ENCODE peak calls at places on chromosome 14, in eight cellular contexts. W is HCT116, Y is OCI-LY7, T is neural progenitor cell, G is hepatocyte, D is GM23338, I is SK-N-SH, E is MM.1S. S is an unnamed sample. For H3K4me1, the result is how much of the 10 kb centered on the place peaks cover.

GRCh38 chr14:99538275-99538674 is 57.1 kb downstream of the CCNK start:
- DNase-seq in W (no peak), Y (no peak), T (no peak), G (no peak), D (no peak), I (peak), E (no peak), S (no peak)

GRCh38 chr14:74867673-74868072 is 8.3 kb downstream of the PROX2 start:
- DNase-seq in W (no peak), Y (no peak), T (no peak), G (no peak), D (no peak), I (peak), E (no peak), S (no peak)

GRCh38 chr14:63470877-63471565 is 72.2 kb downstream of the PPP2R5E start:
- DNase-seq in W (peak), Y (no peak), T (no peak), G (peak), D (no peak), I (no peak), E (peak), S (peak)

GRCh38 chr14:68144051-68144681 is 324.6 kb downstream of the RAD51B start:
- DNase-seq in W (no peak), Y (no peak), T (no peak), G (peak), D (no peak), I (no peak), E (no peak), S (no peak)

GRCh38 chr14:36478782-36479181 is 41.2 kb downstream of the NKX2-1 start:
- DNase-seq in W (peak), Y (no peak), T (no peak), G (no peak), D (no peak), I (no peak), E (peak), S (peak)

GRCh38 chr14:75506930-75507329 is 15.3 kb upstream of the BATF start:
- DNase-seq in W (no peak), Y (no peak), T (no peak), G (no peak), D (no peak), I (no peak), E (no peak), S (no peak)

GRCh38 chr14:89164168-89165074 is 252.6 kb downstream of the FOXN3 start:
- DNase-seq in W (no peak), Y (no peak), T (no peak), G (no peak), D (no peak), I (no peak), E (no peak), S (no peak)

GRCh38 chr14:59507752-59508103 is 23.4 kb downstream of the JKAMP start:
- DNase-seq in W (no peak), Y (no peak), T (no peak), G (no peak), D (peak), I (no peak), E (no peak), S (peak)

GRCh38 chr14:92589213-92589852 is 75.8 kb downstream of the RIN3 start:
- DNase-seq in W (no peak), Y (peak), T (peak), G (peak), D (peak), I (no peak), E (peak), S (peak)

GRCh38 chr14:89067293-89067972 is 243.0 kb downstream of the TTC8 start:
- DNase-seq in W (no peak), Y (no peak), T (no peak), G (no peak), D (peak), I (no peak), E (no peak), S (no peak)

GRCh38 chr14:20440882-20441281 is 4.9 kb upstream of the KLHL33 start:
- DNase-seq in W (no peak), Y (peak), T (no peak), G (no peak), D (no peak), I (no peak), E (no peak), S (no peak)

GRCh38 chr14:55705651-55706340 is 125.8 kb downstream of the KTN1 start:
- DNase-seq in W (no peak), Y (no peak), T (no peak), G (peak), D (no peak), I (no peak), E (no peak), S (peak)

GRCh38 chr14:69804902-69805301 is 7.9 kb upstream of the SLC10A1 start:
- DNase-seq in W (no peak), Y (no peak), T (no peak), G (no peak), D (no peak), I (no peak), E (no peak), S (no peak)

GRCh38 chr14:20998674-20999366 is at the start of gene SLC39A2:
- DNase-seq in W (peak), Y (no peak), T (peak), G (peak), D (peak), I (no peak), E (no peak), S (peak)

GRCh38 chr14:71355324-71356201 is 448.3 kb downstream of the PCNX1 start:
- DNase-seq in W (no peak), Y (no peak), T (no peak), G (peak), D (peak), I (peak), E (no peak), S (no peak)

GRCh38 chr14:41230683-41231082 is 376.0 kb upstream of the LRFN5 start:
- DNase-seq in W (no peak), Y (no peak), T (no peak), G (no peak), D (no peak), I (no peak), E (no peak), S (no peak)

GRCh38 chr14:88270781-88271180 is 52.3 kb downstream of the KCNK10 start:
- DNase-seq in W (no peak), Y (no peak), T (no peak), G (peak), D (peak), I (no peak), E (no peak), S (no peak)

GRCh38 chr14:66254066-66254465 is 232.1 kb upstream of the CCDC196 start:
- DNase-seq in W (no peak), Y (no peak), T (peak), G (no peak), D (peak), I (no peak), E (no peak), S (no peak)

GRCh38 chr14:91649930-91650329 is 82.0 kb downstream of the CATSPERB start:
- DNase-seq in W (peak), Y (peak), T (peak), G (peak), D (peak), I (peak), E (peak), S (peak)

GRCh38 chr14:29788093-29788492 is 139.6 kb downstream of the PRKD1 start:
- DNase-seq in W (no peak), Y (no peak), T (no peak), G (no peak), D (no peak), I (no peak), E (peak), S (no peak)

GRCh38 chr14:61080591-61081010 is 99.6 kb downstream of the SLC38A6 start:
- DNase-seq in W (no peak), Y (peak), T (no peak), G (peak), D (peak), I (no peak), E (no peak), S (no peak)

GRCh38 chr14:36258241-36258640 is 62.2 kb downstream of the MBIP start:
- DNase-seq in W (no peak), Y (no peak), T (no peak), G (no peak), D (no peak), I (no peak), E (no peak), S (no peak)

GRCh38 chr14:58465425-58465824 is 37.9 kb downstream of the KIAA0586 start:
- DNase-seq in W (no peak), Y (no peak), T (no peak), G (peak), D (no peak), I (no peak), E (no peak), S (peak)

GRCh38 chr14:53881921-53882320 is 74.7 kb downstream of the BMP4 start:
- DNase-seq in W (no peak), Y (no peak), T (no peak), G (no peak), D (no peak), I (no peak), E (no peak), S (no peak)

GRCh38 chr14:62889354-62889753 is 155.9 kb downstream of the KCNH5 start:
- DNase-seq in W (no peak), Y (no peak), T (no peak), G (no peak), D (peak), I (no peak), E (no peak), S (no peak)

GRCh38 chr14:75604979-75605825 is 26.8 kb downstream of the FLVCR2 start:
- DNase-seq in W (no peak), Y (no peak), T (no peak), G (peak), D (no peak), I (no peak), E (no peak), S (no peak)

GRCh38 chr14:47438650-47439140 is 236.7 kb downstream of the MDGA2 start:
- DNase-seq in W (no peak), Y (no peak), T (no peak), G (no peak), D (peak), I (no peak), E (no peak), S (peak)

GRCh38 chr14:22614240-22614799 is 16.2 kb downstream of the ABHD4 start:
- DNase-seq in W (peak), Y (peak), T (peak), G (peak), D (no peak), I (no peak), E (peak), S (peak)

DNA sequence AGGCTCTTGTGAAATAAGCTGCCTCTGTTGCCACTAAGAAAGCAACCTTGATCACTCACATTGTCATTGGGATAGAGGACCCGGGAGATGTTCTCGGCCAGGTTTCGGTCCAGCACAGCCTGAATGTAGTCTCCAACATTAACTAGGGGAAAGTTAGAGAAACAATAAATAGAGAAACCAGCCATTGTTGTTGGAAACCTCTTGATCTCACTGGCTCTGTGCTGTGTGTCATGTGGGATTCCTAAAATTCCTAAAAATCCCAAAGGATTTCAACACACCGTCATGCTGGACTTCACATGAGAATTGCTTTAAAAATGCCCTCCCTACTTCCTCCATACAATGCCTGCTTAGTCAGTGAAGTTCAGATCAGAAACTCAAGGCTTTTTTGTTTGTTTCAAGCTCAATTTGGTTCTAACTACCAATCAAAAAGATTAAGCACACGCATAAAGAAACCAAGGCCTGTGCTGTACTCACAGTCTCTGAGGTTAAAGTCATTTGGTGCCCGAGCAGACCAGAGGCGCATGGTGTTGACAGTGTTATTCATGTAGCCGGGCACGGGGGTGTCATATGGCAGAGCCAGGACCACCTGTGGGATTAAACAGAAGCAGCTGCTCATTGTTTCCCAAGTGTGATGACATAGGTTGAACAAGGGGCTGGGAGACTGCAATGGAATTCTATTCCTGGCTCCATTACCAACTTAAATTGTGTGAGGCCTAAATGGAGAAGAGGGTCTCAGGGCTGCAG is 23.6 kb downstream of the PYGL start:
- DNase-seq in W (no peak), Y (no peak), T (peak), G (no peak), D (peak), I (no peak), E (no peak), S (peak)
- TF ChIP-seq EZH2phosphoT487 in W (no peak), Y (no peak), T (no peak), G (no peak), D (no peak), I (no peak), E (no peak), S (no peak)

GRCh38 chr14:85535916-85536834 is 6.2 kb downstream of the FLRT2 start:
- DNase-seq in W (no peak), Y (no peak), T (peak), G (peak), D (peak), I (peak), E (no peak), S (peak)
- TF ChIP-seq CTCF in W (no peak), Y (peak), T (peak), G (peak), D (no peak), I (peak), E (no peak), S (peak)

DNA sequence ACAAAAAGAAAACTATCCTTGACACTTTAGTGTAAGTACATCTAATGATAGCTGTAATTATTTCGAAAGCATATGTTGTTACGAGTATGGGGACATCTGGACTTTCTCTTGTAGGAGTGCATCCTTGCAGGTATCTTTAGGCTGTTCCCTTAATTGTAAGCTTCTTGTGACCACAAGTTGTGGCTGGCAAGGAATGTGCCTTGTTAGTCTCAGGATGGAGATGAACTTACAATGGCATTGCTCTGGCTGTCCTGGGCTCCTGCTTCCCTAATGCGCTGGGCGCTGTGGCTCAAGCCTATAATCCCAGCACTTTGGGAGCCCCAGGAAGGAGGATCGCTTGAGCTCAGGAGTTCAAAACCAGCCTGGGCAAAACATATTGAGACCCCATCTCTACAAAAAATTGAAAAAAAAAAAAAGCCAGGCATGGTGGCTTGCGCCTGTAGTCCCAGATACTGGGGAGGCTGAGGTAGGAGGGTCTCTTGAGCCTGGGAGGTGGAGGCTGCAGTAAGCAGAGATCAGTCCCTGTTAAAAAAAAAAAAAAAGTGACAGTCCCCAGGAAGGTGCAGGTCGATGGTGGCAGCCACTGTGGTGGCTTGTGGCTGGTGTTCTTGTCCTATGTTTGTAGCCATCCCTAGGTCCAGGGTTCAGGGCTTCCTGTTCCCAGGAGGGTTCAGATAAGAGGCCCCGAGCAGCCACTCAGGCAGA is 23.7 kb upstream of the PPP1R13B start:
- DNase-seq in W (no peak), Y (no peak), T (no peak), G (no peak), D (no peak), I (no peak), E (no peak), S (no peak)
- H3K4me1 ChIP-seq in W (under half), Y (under half), T (under half), G (under half), D (under half), I (under half), E (under half), S (under half)

DNA sequence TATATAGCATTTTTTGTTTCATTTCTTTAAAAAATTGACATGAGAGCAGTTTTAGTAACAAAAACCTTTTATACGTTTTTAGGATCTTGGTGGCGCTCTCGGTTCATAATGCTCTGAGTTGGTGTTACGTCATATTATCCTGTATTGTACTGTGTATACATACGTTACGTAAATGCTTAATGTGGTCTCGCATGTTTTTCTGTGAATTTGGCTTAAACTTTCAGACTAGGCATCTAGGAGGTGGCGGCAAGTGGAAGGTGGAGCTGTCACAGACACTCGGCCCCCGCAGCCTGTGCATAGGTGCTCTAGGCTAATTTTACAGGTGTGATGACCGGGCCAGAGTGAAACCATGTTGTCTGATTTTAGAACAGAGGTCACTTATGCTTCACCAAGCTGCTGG is 60.0 kb downstream of the PPP2R5C start:
- DNase-seq in W (no peak), Y (no peak), T (no peak), G (no peak), D (no peak), I (no peak), E (no peak), S (no peak)
- TF ChIP-seq EZH2phosphoT487 in W (no peak), Y (no peak), T (no peak), G (no peak), D (no peak), I (no peak), E (no peak), S (no peak)

DNA sequence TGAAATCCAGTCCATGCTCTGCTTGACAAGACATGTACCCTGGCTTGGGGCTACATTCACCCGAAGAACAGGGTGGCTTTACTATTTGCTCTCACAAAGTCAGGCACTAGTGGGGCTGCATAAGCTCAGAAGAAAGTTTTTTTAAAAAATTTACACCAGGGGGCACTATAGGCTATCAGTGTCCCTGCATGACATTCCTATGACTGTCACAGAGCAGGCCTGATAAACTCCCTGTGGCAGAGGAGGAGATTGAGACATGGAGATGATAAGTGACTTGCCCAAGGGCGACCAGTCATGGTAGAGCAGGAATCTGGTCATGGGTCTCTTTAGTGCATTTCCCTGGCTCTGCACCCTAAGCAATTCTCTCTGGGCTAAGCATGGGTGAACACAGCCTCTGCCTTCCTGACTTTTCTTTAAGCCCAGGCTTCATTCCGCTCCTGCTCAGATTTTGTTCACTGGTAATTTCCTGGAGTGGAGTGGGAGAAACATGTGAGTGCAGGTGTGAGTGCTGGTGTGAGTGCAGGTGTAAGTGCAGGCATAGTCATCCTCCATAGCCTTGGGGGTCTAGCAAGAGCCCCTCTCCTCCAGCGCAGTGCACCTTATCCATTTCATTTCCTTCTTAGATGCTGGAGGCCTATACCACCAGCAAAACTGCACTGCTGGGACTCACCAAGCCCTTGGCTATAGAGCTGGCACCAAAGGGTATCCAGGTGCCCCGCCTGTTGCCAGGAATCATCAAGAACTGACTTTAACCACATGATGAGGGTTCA is 91.6 kb downstream of the DHRS2 start:
- DNase-seq in W (peak), Y (peak), T (peak), G (peak), D (peak), I (peak), E (peak), S (peak)
- TF ChIP-seq CTCF in W (peak), Y (peak), T (peak), G (peak), D (peak), I (peak), E (no peak), S (peak)

DNA sequence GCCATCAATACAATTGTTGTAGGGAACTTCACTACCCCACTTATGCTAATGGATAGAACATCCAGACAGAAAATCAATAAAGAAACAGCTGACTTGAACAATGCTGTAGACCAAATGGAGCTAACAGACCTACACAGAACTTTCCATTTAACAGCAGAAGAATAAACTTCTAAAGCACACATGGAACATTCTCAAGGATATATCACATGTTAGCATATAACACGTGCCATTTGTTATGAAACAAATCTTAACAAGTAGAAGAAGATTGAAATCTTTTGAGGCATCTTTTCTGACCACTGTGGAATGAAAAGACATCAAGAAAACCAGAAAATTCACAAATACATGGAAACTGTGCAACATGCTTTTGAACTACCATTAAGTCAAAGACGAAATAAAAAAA is 62.5 kb upstream of the RNU6-8 start:
- DNase-seq in W (no peak), Y (no peak), T (no peak), G (no peak), D (no peak), I (no peak), E (no peak), S (no peak)
- H3K4me1 ChIP-seq in W (under half), Y (under half), T (under half), G (under half), D (under half), I (under half), E (under half), S (under half)

GRCh38 chr14:102451064-102451352 is 58.6 kb downstream of the ANKRD9 start:
- DNase-seq in W (no peak), Y (no peak), T (no peak), G (no peak), D (no peak), I (no peak), E (no peak), S (no peak)
- TF ChIP-seq EZH2phosphoT487 in W (no peak), Y (no peak), T (no peak), G (no peak), D (no peak), I (no peak), E (no peak), S (no peak)

DNA sequence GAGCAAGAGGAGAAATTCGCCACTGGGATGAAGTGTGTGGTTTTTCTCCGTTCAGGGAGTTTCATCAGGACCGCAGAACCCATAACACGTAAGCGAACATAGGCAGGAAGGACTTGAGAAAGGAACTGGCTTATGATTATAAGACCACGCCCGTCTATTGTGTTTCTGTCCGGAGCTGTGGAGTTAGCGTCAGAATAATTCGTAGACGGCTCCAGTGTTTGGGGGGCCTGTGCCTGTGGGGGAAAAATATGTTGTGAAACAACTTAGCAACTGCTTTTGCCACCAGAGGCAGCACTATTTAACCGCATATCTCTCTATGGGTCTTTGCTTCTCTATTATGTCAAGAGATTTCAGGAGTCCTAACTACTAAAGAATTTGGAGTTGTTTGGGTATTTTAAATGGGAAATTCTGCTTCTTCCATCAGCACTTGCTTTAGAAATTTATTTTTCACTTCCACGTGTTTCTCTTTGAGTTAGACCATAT is 506 bp upstream of the CLEC14A start:
- DNase-seq in W (no peak), Y (no peak), T (peak), G (no peak), D (no peak), I (no peak), E (no peak), S (no peak)
- TF ChIP-seq CTCF in W (no peak), Y (peak), T (peak), G (peak), D (peak), I (no peak), E (no peak), S (no peak)